ENCODE peak calls at places on chromosomes 4 and X, in six cellular contexts. One of them, this sample, is unnamed.

GRCh38 chr4:123453006-123453685 is 56.6 kb downstream of the SPRY1 start:
- DNase-seq in endodermal cell: no peak
- DNase-seq in A549: no peak
- DNase-seq in AG04450: no peak
- DNase-seq in astrocyte of the spinal cord: peak
- DNase-seq in fibroblast of the aortic adventitia: peak
- DNase-seq in this sample: no peak

GRCh38 chr4:142846729-142847606 is 867 bp upstream of the INPP4B start:
- DNase-seq in endodermal cell: peak
- DNase-seq in AG04450: no peak
- DNase-seq in A549: peak
- DNase-seq in fibroblast of the aortic adventitia: peak
- DNase-seq in astrocyte of the spinal cord: peak
- DNase-seq in this sample: peak

GRCh38 chr4:76016383-76016782 is 6.9 kb downstream of the CXCL10 start:
- DNase-seq in AG04450: no peak
- DNase-seq in endodermal cell: peak
- DNase-seq in astrocyte of the spinal cord: no peak
- DNase-seq in fibroblast of the aortic adventitia: no peak
- DNase-seq in A549: no peak
- DNase-seq in this sample: no peak

GRCh38 chr4:186201535-186202230 is 10.3 kb downstream of the CYP4V2 start:
- DNase-seq in astrocyte of the spinal cord: no peak
- DNase-seq in A549: peak
- DNase-seq in endodermal cell: peak
- DNase-seq in fibroblast of the aortic adventitia: peak
- DNase-seq in AG04450: no peak
- DNase-seq in this sample: peak

GRCh38 chrX:150899191-150899757 is 806 bp upstream of the CD99L2 start:
- DNase-seq in endodermal cell: peak
- DNase-seq in astrocyte of the spinal cord: peak
- DNase-seq in AG04450: no peak
- DNase-seq in fibroblast of the aortic adventitia: peak
- DNase-seq in A549: peak
- DNase-seq in this sample: no peak

GRCh38 chrX:20265726-20266681 is 705 bp downstream of the RPS6KA3 start:
- DNase-seq in fibroblast of the aortic adventitia: no peak
- DNase-seq in A549: peak
- DNase-seq in AG04450: no peak
- DNase-seq in astrocyte of the spinal cord: no peak
- DNase-seq in endodermal cell: peak
- DNase-seq in this sample: no peak

GRCh38 chr4:91257721-91258120 is 1046.0 kb upstream of the GRID2 start:
- DNase-seq in fibroblast of the aortic adventitia: no peak
- DNase-seq in A549: no peak
- DNase-seq in astrocyte of the spinal cord: no peak
- DNase-seq in endodermal cell: no peak
- DNase-seq in AG04450: no peak
- DNase-seq in this sample: no peak

GRCh38 chrX:38614485-38614884 is 53.1 kb downstream of the TSPAN7 start:
- DNase-seq in astrocyte of the spinal cord: no peak
- DNase-seq in AG04450: no peak
- DNase-seq in A549: no peak
- DNase-seq in fibroblast of the aortic adventitia: no peak
- DNase-seq in endodermal cell: no peak
- DNase-seq in this sample: no peak

GRCh38 chr4:184331155-184331995 is 113.7 kb upstream of the ENPP6 start:
- DNase-seq in astrocyte of the spinal cord: no peak
- DNase-seq in endodermal cell: peak
- DNase-seq in A549: no peak
- DNase-seq in fibroblast of the aortic adventitia: no peak
- DNase-seq in AG04450: no peak
- DNase-seq in this sample: peak

GRCh38 chrX:46574337-46574940 is 874 bp downstream of the CHST7 start:
- DNase-seq in fibroblast of the aortic adventitia: no peak
- DNase-seq in endodermal cell: peak
- DNase-seq in A549: no peak
- DNase-seq in AG04450: no peak
- DNase-seq in astrocyte of the spinal cord: no peak
- DNase-seq in this sample: no peak

GRCh38 chr4:17385403-17385802 is 126.5 kb downstream of the QDPR start:
- DNase-seq in endodermal cell: no peak
- DNase-seq in astrocyte of the spinal cord: peak
- DNase-seq in fibroblast of the aortic adventitia: peak
- DNase-seq in AG04450: no peak
- DNase-seq in A549: no peak
- DNase-seq in this sample: no peak

GRCh38 chr4:137384476-137384875 is 147.8 kb downstream of the PCDH18 start:
- DNase-seq in fibroblast of the aortic adventitia: no peak
- DNase-seq in A549: no peak
- DNase-seq in AG04450: no peak
- DNase-seq in endodermal cell: no peak
- DNase-seq in astrocyte of the spinal cord: no peak
- DNase-seq in this sample: no peak

GRCh38 chrX:105375816-105376215 is 155.3 kb upstream of the TEX13A start:
- DNase-seq in A549: no peak
- DNase-seq in endodermal cell: no peak
- DNase-seq in fibroblast of the aortic adventitia: peak
- DNase-seq in AG04450: no peak
- DNase-seq in astrocyte of the spinal cord: peak
- DNase-seq in this sample: no peak

GRCh38 chrX:109294097-109294815 is 187.6 kb downstream of the GUCY2F start:
- DNase-seq in astrocyte of the spinal cord: peak
- DNase-seq in fibroblast of the aortic adventitia: peak
- DNase-seq in A549: no peak
- DNase-seq in endodermal cell: no peak
- DNase-seq in AG04450: no peak
- DNase-seq in this sample: no peak

GRCh38 chr4:48012819-48013218 is 3.7 kb downstream of the CNGA1 start:
- DNase-seq in endodermal cell: no peak
- DNase-seq in AG04450: no peak
- DNase-seq in astrocyte of the spinal cord: no peak
- DNase-seq in A549: no peak
- DNase-seq in fibroblast of the aortic adventitia: peak
- DNase-seq in this sample: no peak

GRCh38 chr4:150679767-150680088 is 97.8 kb downstream of the MAB21L2 start:
- DNase-seq in endodermal cell: no peak
- DNase-seq in AG04450: no peak
- DNase-seq in astrocyte of the spinal cord: peak
- DNase-seq in A549: no peak
- DNase-seq in fibroblast of the aortic adventitia: no peak
- DNase-seq in this sample: no peak

GRCh38 chr4:187354740-187355139 is 631.1 kb upstream of the FAT1 start:
- DNase-seq in A549: no peak
- DNase-seq in AG04450: no peak
- DNase-seq in fibroblast of the aortic adventitia: no peak
- DNase-seq in astrocyte of the spinal cord: no peak
- DNase-seq in endodermal cell: no peak
- DNase-seq in this sample: peak

GRCh38 chr4:180852743-180853142 is 1390.5 kb upstream of the TENM3 start:
- DNase-seq in endodermal cell: no peak
- DNase-seq in AG04450: no peak
- DNase-seq in astrocyte of the spinal cord: no peak
- DNase-seq in A549: no peak
- DNase-seq in fibroblast of the aortic adventitia: no peak
- DNase-seq in this sample: no peak

GRCh38 chr4:153573881-153574807 is 108.0 kb downstream of the TMEM131L start:
- DNase-seq in endodermal cell: no peak
- DNase-seq in A549: peak
- DNase-seq in astrocyte of the spinal cord: peak
- DNase-seq in fibroblast of the aortic adventitia: peak
- DNase-seq in AG04450: peak
- DNase-seq in this sample: peak

GRCh38 chr4:2663275-2663674 is 92.9 kb downstream of the TNIP2 start:
- DNase-seq in astrocyte of the spinal cord: no peak
- DNase-seq in endodermal cell: no peak
- DNase-seq in A549: no peak
- DNase-seq in fibroblast of the aortic adventitia: peak
- DNase-seq in AG04450: no peak
- DNase-seq in this sample: no peak

GRCh38 chr4:20464381-20464780 is 212.7 kb downstream of the SLIT2 start:
- DNase-seq in A549: no peak
- DNase-seq in fibroblast of the aortic adventitia: peak
- DNase-seq in AG04450: no peak
- DNase-seq in astrocyte of the spinal cord: peak
- DNase-seq in endodermal cell: no peak
- DNase-seq in this sample: no peak

GRCh38 chr4:143313996-143314395 is 22.7 kb upstream of the GAB1 start:
- DNase-seq in A549: no peak
- DNase-seq in fibroblast of the aortic adventitia: no peak
- DNase-seq in astrocyte of the spinal cord: no peak
- DNase-seq in endodermal cell: no peak
- DNase-seq in AG04450: no peak
- DNase-seq in this sample: no peak

DNA sequence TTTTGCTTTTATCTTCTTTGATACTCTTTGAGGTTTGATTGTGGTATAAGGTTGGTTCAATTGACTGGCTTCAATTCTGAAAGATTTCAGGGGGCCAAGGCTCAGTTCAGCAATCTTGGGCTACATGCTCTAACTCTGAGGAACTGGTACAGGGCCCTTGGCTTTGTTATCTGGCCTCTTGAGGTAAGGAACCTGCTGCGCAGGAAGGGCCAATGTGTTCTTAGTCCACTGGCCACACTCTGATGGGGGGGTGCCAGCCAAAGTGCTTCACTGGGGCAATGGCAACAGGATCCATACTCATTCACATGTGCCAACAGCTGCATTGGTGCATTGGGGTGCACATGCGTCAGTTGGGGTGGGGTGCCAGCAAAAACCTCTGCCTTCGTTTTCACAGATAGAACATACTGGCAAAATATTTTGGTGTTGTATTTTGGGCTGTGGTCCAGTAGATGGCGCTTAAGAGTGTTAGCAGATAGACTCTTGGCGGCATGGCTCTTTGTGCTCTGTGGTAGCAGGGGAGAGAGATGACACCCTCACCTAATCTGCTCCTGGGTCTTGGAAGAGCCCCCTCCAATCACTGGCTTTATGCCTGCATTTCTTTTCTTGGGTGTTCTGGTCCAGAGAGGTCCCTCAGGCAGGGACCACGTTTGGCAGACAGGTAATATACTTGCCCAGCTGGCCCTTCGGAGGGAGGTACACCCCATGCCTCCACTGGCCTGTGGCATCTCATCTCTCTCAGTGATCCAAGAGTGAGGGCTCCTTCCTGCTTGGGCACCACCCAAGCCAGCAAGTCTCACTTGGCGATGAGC is 42.9 kb downstream of the NDST3 start:
- DNase-seq in astrocyte of the spinal cord: peak
- DNase-seq in endodermal cell: peak
- DNase-seq in A549: peak
- DNase-seq in fibroblast of the aortic adventitia: peak
- DNase-seq in AG04450: no peak
- DNase-seq in this sample: peak
- TF ChIP-seq CTCF in astrocyte of the spinal cord: peak
- TF ChIP-seq CTCF in endodermal cell: peak
- TF ChIP-seq CTCF in A549: peak
- TF ChIP-seq CTCF in fibroblast of the aortic adventitia: peak
- TF ChIP-seq CTCF in AG04450: peak
- TF ChIP-seq CTCF in this sample: peak

DNA sequence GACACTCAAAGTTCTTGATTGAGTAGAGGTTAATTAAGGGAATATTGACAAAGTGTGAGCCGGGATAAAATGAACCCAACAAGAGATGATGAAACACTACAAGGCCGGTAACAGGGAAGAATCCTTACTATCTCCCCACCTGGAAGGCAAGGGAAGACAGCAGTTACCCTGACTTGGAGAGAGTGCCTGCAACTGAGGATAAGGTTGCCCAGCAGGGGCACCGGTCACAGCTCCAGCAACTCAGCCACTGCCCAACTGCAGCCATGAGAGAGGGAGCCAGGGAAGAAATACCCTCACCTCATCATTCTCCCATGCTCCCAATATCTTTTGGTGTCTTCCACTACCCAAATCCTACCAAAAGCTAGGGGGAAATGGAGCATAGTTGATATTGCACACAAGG is 212.7 kb downstream of the KCTD8 start:
- DNase-seq in astrocyte of the spinal cord: no peak
- DNase-seq in endodermal cell: peak
- DNase-seq in fibroblast of the aortic adventitia: no peak
- DNase-seq in A549: no peak
- DNase-seq in AG04450: no peak
- DNase-seq in this sample: no peak
- TF ChIP-seq CTCF in astrocyte of the spinal cord: no peak
- TF ChIP-seq CTCF in endodermal cell: peak
- TF ChIP-seq CTCF in fibroblast of the aortic adventitia: no peak
- TF ChIP-seq CTCF in A549: no peak
- TF ChIP-seq CTCF in AG04450: no peak
- TF ChIP-seq CTCF in this sample: no peak

GRCh38 chr4:25925486-25926201 is 11.6 kb downstream of the SMIM20 start:
- DNase-seq in astrocyte of the spinal cord: peak
- DNase-seq in endodermal cell: peak
- DNase-seq in A549: peak
- DNase-seq in fibroblast of the aortic adventitia: peak
- DNase-seq in AG04450: no peak
- DNase-seq in this sample: no peak
- TF ChIP-seq CTCF in astrocyte of the spinal cord: peak
- TF ChIP-seq CTCF in endodermal cell: peak
- TF ChIP-seq CTCF in A549: peak
- TF ChIP-seq CTCF in fibroblast of the aortic adventitia: peak
- TF ChIP-seq CTCF in AG04450: peak
- TF ChIP-seq CTCF in this sample: peak

GRCh38 chrX:102345916-102346315 is 93.9 kb downstream of the NXF2B start:
- DNase-seq in fibroblast of the aortic adventitia: peak
- DNase-seq in endodermal cell: peak
- DNase-seq in AG04450: no peak
- DNase-seq in A549: peak
- DNase-seq in astrocyte of the spinal cord: peak
- DNase-seq in this sample: no peak

GRCh38 chrX:102338162-102338561 is 91.2 kb downstream of the NXF2 start:
- DNase-seq in fibroblast of the aortic adventitia: no peak
- DNase-seq in astrocyte of the spinal cord: no peak
- DNase-seq in AG04450: no peak
- DNase-seq in endodermal cell: no peak
- DNase-seq in A549: no peak
- DNase-seq in this sample: no peak

GRCh38 chrX:102339312-102340298 is 92.6 kb downstream of the NXF2 start:
- DNase-seq in fibroblast of the aortic adventitia: no peak
- DNase-seq in astrocyte of the spinal cord: no peak
- DNase-seq in AG04450: no peak
- DNase-seq in A549: no peak
- DNase-seq in endodermal cell: peak
- DNase-seq in this sample: no peak

DNA sequence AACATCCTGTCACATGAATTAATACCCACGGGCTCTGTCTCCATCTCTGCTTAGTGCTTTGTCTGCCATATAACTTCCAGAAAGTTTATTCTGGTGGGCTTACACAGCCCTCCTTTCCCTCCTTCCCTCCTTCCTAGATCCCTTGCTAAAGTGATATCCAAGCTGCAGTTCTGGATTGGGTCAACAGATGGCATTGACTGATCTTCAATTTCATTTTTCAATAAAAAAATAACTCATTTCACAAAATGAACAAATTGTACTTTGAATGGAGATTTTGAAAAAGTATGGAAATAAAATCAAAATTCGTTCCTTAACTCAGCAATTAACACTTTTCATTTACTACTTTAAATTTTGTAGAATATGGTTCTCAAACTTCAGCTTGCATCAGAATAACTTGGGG is 94.9 kb downstream of the NXF2 start:
- DNase-seq in AG04450: no peak
- DNase-seq in A549: no peak
- DNase-seq in endodermal cell: no peak
- DNase-seq in fibroblast of the aortic adventitia: no peak
- DNase-seq in astrocyte of the spinal cord: no peak
- DNase-seq in this sample: no peak
- TF ChIP-seq CTCF in AG04450: peak
- TF ChIP-seq CTCF in A549: no peak
- TF ChIP-seq CTCF in endodermal cell: peak
- TF ChIP-seq CTCF in fibroblast of the aortic adventitia: peak
- TF ChIP-seq CTCF in astrocyte of the spinal cord: no peak
- TF ChIP-seq CTCF in this sample: peak

GRCh38 chrX:32673193-32673592 is 538.2 kb downstream of the DMD start:
- DNase-seq in AG04450: no peak
- DNase-seq in endodermal cell: no peak
- DNase-seq in A549: no peak
- DNase-seq in astrocyte of the spinal cord: no peak
- DNase-seq in fibroblast of the aortic adventitia: no peak
- DNase-seq in this sample: no peak
- TF ChIP-seq CTCF in AG04450: peak
- TF ChIP-seq CTCF in endodermal cell: peak
- TF ChIP-seq CTCF in A549: no peak
- TF ChIP-seq CTCF in astrocyte of the spinal cord: no peak
- TF ChIP-seq CTCF in fibroblast of the aortic adventitia: no peak
- TF ChIP-seq CTCF in this sample: peak